ENCODE peak calls at places on chromosomes 3 and 15, in six cellular contexts. One of them, this sample, is unnamed.

GRCh38 chr3:48514431-48515227 is 10.7 kb upstream of the SHISA5 start:
- DNase-seq in IMR-90: no peak
- DNase-seq in neuronal stem cell: no peak
- DNase-seq in trophoblast cell: peak
- DNase-seq in H1: no peak
- DNase-seq in mesenchymal stem cell: no peak
- DNase-seq in this sample: no peak

GRCh38 chr3:192802957-192803899 is 75.9 kb upstream of the FGF12 start:
- DNase-seq in neuronal stem cell: peak
- DNase-seq in IMR-90: peak
- DNase-seq in mesenchymal stem cell: peak
- DNase-seq in trophoblast cell: no peak
- DNase-seq in H1: no peak
- DNase-seq in this sample: no peak

GRCh38 chr15:26235864-26236263 is 372.7 kb upstream of the ATP10A start:
- DNase-seq in trophoblast cell: no peak
- DNase-seq in IMR-90: no peak
- DNase-seq in H1: peak
- DNase-seq in neuronal stem cell: no peak
- DNase-seq in mesenchymal stem cell: no peak
- DNase-seq in this sample: peak

GRCh38 chr3:155382396-155383042 is 89.0 kb upstream of the STRIT1 start:
- DNase-seq in H1: peak
- DNase-seq in mesenchymal stem cell: peak
- DNase-seq in neuronal stem cell: peak
- DNase-seq in trophoblast cell: peak
- DNase-seq in IMR-90: peak
- DNase-seq in this sample: peak

GRCh38 chr15:75599396-75599795 is 20.3 kb upstream of the PTPN9 start:
- DNase-seq in neuronal stem cell: no peak
- DNase-seq in H1: no peak
- DNase-seq in trophoblast cell: no peak
- DNase-seq in mesenchymal stem cell: peak
- DNase-seq in IMR-90: no peak
- DNase-seq in this sample: no peak

GRCh38 chr15:40871749-40872617 is 2.1 kb downstream of the RHOV start:
- DNase-seq in mesenchymal stem cell: no peak
- DNase-seq in H1: no peak
- DNase-seq in IMR-90: no peak
- DNase-seq in trophoblast cell: no peak
- DNase-seq in neuronal stem cell: no peak
- DNase-seq in this sample: peak

GRCh38 chr3:155079795-155080546 is at the start of gene MME:
- DNase-seq in IMR-90: peak
- DNase-seq in trophoblast cell: peak
- DNase-seq in mesenchymal stem cell: peak
- DNase-seq in neuronal stem cell: peak
- DNase-seq in H1: peak
- DNase-seq in this sample: peak

GRCh38 chr3:24042174-24042878 is 97.2 kb downstream of the NR1D2 start:
- DNase-seq in IMR-90: peak
- DNase-seq in neuronal stem cell: no peak
- DNase-seq in H1: no peak
- DNase-seq in mesenchymal stem cell: peak
- DNase-seq in trophoblast cell: no peak
- DNase-seq in this sample: no peak

GRCh38 chr15:73518876-73519594 is 76.1 kb downstream of the REC114 start:
- DNase-seq in mesenchymal stem cell: no peak
- DNase-seq in trophoblast cell: no peak
- DNase-seq in H1: no peak
- DNase-seq in neuronal stem cell: no peak
- DNase-seq in IMR-90: no peak
- DNase-seq in this sample: no peak

GRCh38 chr3:157128771-157129671 is 30.9 kb downstream of the CCNL1 start:
- DNase-seq in mesenchymal stem cell: peak
- DNase-seq in neuronal stem cell: no peak
- DNase-seq in IMR-90: peak
- DNase-seq in H1: no peak
- DNase-seq in trophoblast cell: peak
- DNase-seq in this sample: no peak

GRCh38 chr3:29441020-29441324 is 160.1 kb downstream of the RBMS3 start:
- DNase-seq in H1: no peak
- DNase-seq in IMR-90: no peak
- DNase-seq in trophoblast cell: no peak
- DNase-seq in neuronal stem cell: no peak
- DNase-seq in mesenchymal stem cell: no peak
- DNase-seq in this sample: no peak

GRCh38 chr3:70531063-70531657 is 218.7 kb upstream of the MDFIC2 start:
- DNase-seq in IMR-90: peak
- DNase-seq in mesenchymal stem cell: peak
- DNase-seq in neuronal stem cell: peak
- DNase-seq in H1: no peak
- DNase-seq in trophoblast cell: no peak
- DNase-seq in this sample: no peak

GRCh38 chr15:41966920-41967465 is 5.4 kb downstream of the EHD4 start:
- DNase-seq in IMR-90: no peak
- DNase-seq in trophoblast cell: no peak
- DNase-seq in mesenchymal stem cell: no peak
- DNase-seq in H1: no peak
- DNase-seq in neuronal stem cell: no peak
- DNase-seq in this sample: no peak

GRCh38 chr3:169430687-169431404 is 232.7 kb downstream of the MECOM start:
- DNase-seq in trophoblast cell: no peak
- DNase-seq in IMR-90: peak
- DNase-seq in mesenchymal stem cell: no peak
- DNase-seq in H1: no peak
- DNase-seq in neuronal stem cell: no peak
- DNase-seq in this sample: no peak

GRCh38 chr3:25556504-25556903 is 108.2 kb downstream of the TOP2B start:
- DNase-seq in H1: no peak
- DNase-seq in IMR-90: no peak
- DNase-seq in mesenchymal stem cell: no peak
- DNase-seq in neuronal stem cell: no peak
- DNase-seq in trophoblast cell: no peak
- DNase-seq in this sample: no peak

GRCh38 chr15:87739866-87740265 is 516.7 kb downstream of the NTRK3 start:
- DNase-seq in H1: no peak
- DNase-seq in neuronal stem cell: no peak
- DNase-seq in IMR-90: peak
- DNase-seq in trophoblast cell: no peak
- DNase-seq in mesenchymal stem cell: no peak
- DNase-seq in this sample: no peak

GRCh38 chr3:3726549-3726948 is 72.7 kb upstream of the LRRN1 start:
- DNase-seq in H1: no peak
- DNase-seq in IMR-90: no peak
- DNase-seq in mesenchymal stem cell: no peak
- DNase-seq in neuronal stem cell: no peak
- DNase-seq in trophoblast cell: no peak
- DNase-seq in this sample: no peak

GRCh38 chr15:101533371-101534140 is 44.0 kb upstream of the PCSK6 start:
- DNase-seq in neuronal stem cell: no peak
- DNase-seq in trophoblast cell: no peak
- DNase-seq in mesenchymal stem cell: no peak
- DNase-seq in H1: peak
- DNase-seq in IMR-90: no peak
- DNase-seq in this sample: peak

GRCh38 chr3:54087581-54088410 is 34.6 kb upstream of the CACNA2D3 start:
- DNase-seq in trophoblast cell: no peak
- DNase-seq in mesenchymal stem cell: no peak
- DNase-seq in neuronal stem cell: no peak
- DNase-seq in IMR-90: no peak
- DNase-seq in H1: peak
- DNase-seq in this sample: peak

GRCh38 chr3:100045696-100046095 is 68.6 kb downstream of the FILIP1L start:
- DNase-seq in mesenchymal stem cell: peak
- DNase-seq in IMR-90: peak
- DNase-seq in neuronal stem cell: no peak
- DNase-seq in trophoblast cell: peak
- DNase-seq in H1: no peak
- DNase-seq in this sample: no peak

GRCh38 chr3:63774776-63775175 is 44.3 kb upstream of the C3orf49 start:
- DNase-seq in H1: no peak
- DNase-seq in neuronal stem cell: no peak
- DNase-seq in IMR-90: no peak
- DNase-seq in mesenchymal stem cell: no peak
- DNase-seq in trophoblast cell: no peak
- DNase-seq in this sample: no peak

GRCh38 chr15:29749365-29750086 is 72.7 kb downstream of the TJP1 start:
- DNase-seq in mesenchymal stem cell: no peak
- DNase-seq in neuronal stem cell: no peak
- DNase-seq in IMR-90: no peak
- DNase-seq in trophoblast cell: peak
- DNase-seq in H1: no peak
- DNase-seq in this sample: peak

GRCh38 chr3:128497305-128498126 is 4.5 kb upstream of the GATA2 start:
- DNase-seq in mesenchymal stem cell: peak
- DNase-seq in trophoblast cell: peak
- DNase-seq in IMR-90: no peak
- DNase-seq in neuronal stem cell: no peak
- DNase-seq in H1: peak
- DNase-seq in this sample: peak

GRCh38 chr3:14175383-14176037 is 2.9 kb downstream of the XPC start:
- DNase-seq in neuronal stem cell: no peak
- DNase-seq in H1: no peak
- DNase-seq in trophoblast cell: no peak
- DNase-seq in IMR-90: peak
- DNase-seq in mesenchymal stem cell: peak
- DNase-seq in this sample: no peak

GRCh38 chr3:9122732-9123364 is 126.6 kb downstream of the SRGAP3 start:
- DNase-seq in IMR-90: no peak
- DNase-seq in mesenchymal stem cell: no peak
- DNase-seq in trophoblast cell: no peak
- DNase-seq in neuronal stem cell: no peak
- DNase-seq in H1: no peak
- DNase-seq in this sample: no peak

GRCh38 chr3:50230833-50231125 is 5.2 kb upstream of the GNAI2 start:
- DNase-seq in IMR-90: peak
- DNase-seq in H1: no peak
- DNase-seq in trophoblast cell: no peak
- DNase-seq in mesenchymal stem cell: no peak
- DNase-seq in neuronal stem cell: no peak
- DNase-seq in this sample: no peak

GRCh38 chr3:171833775-171834460 is 9.2 kb upstream of the TMEM212 start:
- DNase-seq in IMR-90: peak
- DNase-seq in neuronal stem cell: no peak
- DNase-seq in mesenchymal stem cell: peak
- DNase-seq in H1: no peak
- DNase-seq in trophoblast cell: no peak
- DNase-seq in this sample: no peak

GRCh38 chr3:52153389-52154096 is 680 bp downstream of the POC1A start:
- DNase-seq in neuronal stem cell: no peak
- DNase-seq in H1: peak
- DNase-seq in mesenchymal stem cell: peak
- DNase-seq in IMR-90: peak
- DNase-seq in trophoblast cell: peak
- DNase-seq in this sample: peak
- H2AK5ac ChIP-seq in neuronal stem cell: peak
- H2AK5ac ChIP-seq in H1: no peak
- H2AK5ac ChIP-seq in mesenchymal stem cell: no peak
- H2AK5ac ChIP-seq in IMR-90: no peak
- H2AK5ac ChIP-seq in trophoblast cell: peak
- H2AK5ac ChIP-seq in this sample: no peak

GRCh38 chr3:122926322-122926721 is 101.2 kb downstream of the SEMA5B start:
- DNase-seq in H1: no peak
- DNase-seq in neuronal stem cell: no peak
- DNase-seq in IMR-90: no peak
- DNase-seq in trophoblast cell: no peak
- DNase-seq in mesenchymal stem cell: no peak
- DNase-seq in this sample: no peak
- H4K91ac ChIP-seq in H1: no peak
- H4K91ac ChIP-seq in neuronal stem cell: no peak
- H4K91ac ChIP-seq in IMR-90: no peak
- H4K91ac ChIP-seq in trophoblast cell: no peak
- H4K91ac ChIP-seq in mesenchymal stem cell: no peak
- H4K91ac ChIP-seq in this sample: no peak

GRCh38 chr3:12908136-12908730 is 66.9 kb upstream of the RPL32 start:
- DNase-seq in trophoblast cell: no peak
- DNase-seq in mesenchymal stem cell: no peak
- DNase-seq in neuronal stem cell: no peak
- DNase-seq in IMR-90: no peak
- DNase-seq in H1: no peak
- DNase-seq in this sample: no peak

GRCh38 chr3:12907729-12908128 is 66.4 kb upstream of the RPL32 start:
- DNase-seq in IMR-90: no peak
- DNase-seq in H1: no peak
- DNase-seq in trophoblast cell: no peak
- DNase-seq in neuronal stem cell: no peak
- DNase-seq in mesenchymal stem cell: no peak
- DNase-seq in this sample: no peak

GRCh38 chr3:12907296-12907695 is 65.9 kb upstream of the RPL32 start:
- DNase-seq in IMR-90: no peak
- DNase-seq in H1: no peak
- DNase-seq in neuronal stem cell: no peak
- DNase-seq in mesenchymal stem cell: no peak
- DNase-seq in trophoblast cell: no peak
- DNase-seq in this sample: no peak

GRCh38 chr3:12909710-12910109 is 68.3 kb upstream of the RPL32 start:
- DNase-seq in IMR-90: no peak
- DNase-seq in neuronal stem cell: no peak
- DNase-seq in H1: no peak
- DNase-seq in trophoblast cell: no peak
- DNase-seq in mesenchymal stem cell: no peak
- DNase-seq in this sample: no peak

GRCh38 chr3:12908859-12909258 is 67.5 kb upstream of the RPL32 start:
- DNase-seq in H1: no peak
- DNase-seq in mesenchymal stem cell: no peak
- DNase-seq in neuronal stem cell: no peak
- DNase-seq in trophoblast cell: no peak
- DNase-seq in IMR-90: no peak
- DNase-seq in this sample: no peak
- H3K23ac ChIP-seq in H1: no peak
- H3K23ac ChIP-seq in mesenchymal stem cell: no peak
- H3K23ac ChIP-seq in neuronal stem cell: no peak
- H3K23ac ChIP-seq in trophoblast cell: no peak
- H3K23ac ChIP-seq in IMR-90: no peak
- H3K23ac ChIP-seq in this sample: no peak

GRCh38 chr15:83098079-83098478 is 9.4 kb upstream of the TM6SF1 start:
- DNase-seq in H1: no peak
- DNase-seq in neuronal stem cell: no peak
- DNase-seq in IMR-90: no peak
- DNase-seq in trophoblast cell: no peak
- DNase-seq in mesenchymal stem cell: no peak
- DNase-seq in this sample: no peak

GRCh38 chr15:83090465-83090864 is 17.0 kb upstream of the TM6SF1 start:
- DNase-seq in trophoblast cell: no peak
- DNase-seq in mesenchymal stem cell: no peak
- DNase-seq in IMR-90: no peak
- DNase-seq in H1: no peak
- DNase-seq in neuronal stem cell: no peak
- DNase-seq in this sample: no peak

GRCh38 chr15:83092309-83092976 is 15.0 kb upstream of the TM6SF1 start:
- DNase-seq in H1: no peak
- DNase-seq in trophoblast cell: peak
- DNase-seq in neuronal stem cell: no peak
- DNase-seq in IMR-90: peak
- DNase-seq in mesenchymal stem cell: peak
- DNase-seq in this sample: no peak

GRCh38 chr15:83099290-83099689 is 8.2 kb upstream of the TM6SF1 start:
- DNase-seq in mesenchymal stem cell: no peak
- DNase-seq in trophoblast cell: no peak
- DNase-seq in neuronal stem cell: no peak
- DNase-seq in H1: no peak
- DNase-seq in IMR-90: no peak
- DNase-seq in this sample: no peak

GRCh38 chr15:83094592-83094991 is 12.9 kb upstream of the TM6SF1 start:
- DNase-seq in mesenchymal stem cell: no peak
- DNase-seq in neuronal stem cell: no peak
- DNase-seq in IMR-90: no peak
- DNase-seq in trophoblast cell: no peak
- DNase-seq in H1: no peak
- DNase-seq in this sample: no peak
- H2AK5ac ChIP-seq in mesenchymal stem cell: no peak
- H2AK5ac ChIP-seq in neuronal stem cell: no peak
- H2AK5ac ChIP-seq in IMR-90: no peak
- H2AK5ac ChIP-seq in trophoblast cell: no peak
- H2AK5ac ChIP-seq in H1: no peak
- H2AK5ac ChIP-seq in this sample: no peak

This sample was measured in H9.